ENCODE peak calls at places on chromosomes 13 and 19, in seven cellular contexts. One of them, this sample, is unnamed.

GRCh38 chr13:113110852-113111315 is 5.3 kb downstream of the F7 start:
- DNase-seq in psoas muscle: no peak
- DNase-seq in upper lobe of right lung: no peak
- DNase-seq in testis: no peak
- DNase-seq in CD4-positive, alpha-beta T cell: peak
- DNase-seq in AG04450: no peak
- DNase-seq in thoracic aorta: no peak
- DNase-seq in this sample: no peak

GRCh38 chr19:3479177-3479818 is 1.0 kb downstream of the SMIM24 start:
- DNase-seq in AG04450: no peak
- DNase-seq in psoas muscle: no peak
- DNase-seq in upper lobe of right lung: no peak
- DNase-seq in thoracic aorta: no peak
- DNase-seq in CD4-positive, alpha-beta T cell: no peak
- DNase-seq in testis: peak
- DNase-seq in this sample: no peak

GRCh38 chr19:53903055-53903680 is 5.9 kb upstream of the CACNG7 start:
- DNase-seq in AG04450: no peak
- DNase-seq in testis: peak
- DNase-seq in upper lobe of right lung: no peak
- DNase-seq in CD4-positive, alpha-beta T cell: no peak
- DNase-seq in thoracic aorta: no peak
- DNase-seq in psoas muscle: no peak
- DNase-seq in this sample: no peak

GRCh38 chr13:23741879-23742510 is 147.2 kb downstream of the MIPEP start:
- DNase-seq in testis: no peak
- DNase-seq in AG04450: no peak
- DNase-seq in thoracic aorta: no peak
- DNase-seq in upper lobe of right lung: no peak
- DNase-seq in psoas muscle: no peak
- DNase-seq in CD4-positive, alpha-beta T cell: no peak
- DNase-seq in this sample: no peak

GRCh38 chr13:27918041-27918917 is 1.5 kb upstream of the PDX1 start:
- DNase-seq in upper lobe of right lung: no peak
- DNase-seq in AG04450: no peak
- DNase-seq in CD4-positive, alpha-beta T cell: no peak
- DNase-seq in thoracic aorta: no peak
- DNase-seq in testis: no peak
- DNase-seq in psoas muscle: no peak
- DNase-seq in this sample: no peak

GRCh38 chr13:91946498-91947070 is 548.2 kb downstream of the GPC5 start:
- DNase-seq in CD4-positive, alpha-beta T cell: no peak
- DNase-seq in psoas muscle: no peak
- DNase-seq in thoracic aorta: no peak
- DNase-seq in testis: peak
- DNase-seq in AG04450: no peak
- DNase-seq in upper lobe of right lung: no peak
- DNase-seq in this sample: no peak

GRCh38 chr13:110254751-110255553 is 52.0 kb downstream of the COL4A1 start:
- DNase-seq in thoracic aorta: no peak
- DNase-seq in upper lobe of right lung: no peak
- DNase-seq in CD4-positive, alpha-beta T cell: no peak
- DNase-seq in testis: no peak
- DNase-seq in AG04450: no peak
- DNase-seq in psoas muscle: no peak
- DNase-seq in this sample: no peak

GRCh38 chr13:27379694-27380596 is 44.5 kb upstream of the GTF3A start:
- DNase-seq in thoracic aorta: no peak
- DNase-seq in AG04450: no peak
- DNase-seq in upper lobe of right lung: no peak
- DNase-seq in CD4-positive, alpha-beta T cell: peak
- DNase-seq in psoas muscle: peak
- DNase-seq in testis: peak
- DNase-seq in this sample: peak

GRCh38 chr19:2974342-2974932 is 2.9 kb upstream of the TLE6 start:
- DNase-seq in testis: peak
- DNase-seq in AG04450: no peak
- DNase-seq in upper lobe of right lung: peak
- DNase-seq in CD4-positive, alpha-beta T cell: no peak
- DNase-seq in thoracic aorta: no peak
- DNase-seq in psoas muscle: no peak
- DNase-seq in this sample: peak

GRCh38 chr13:102147353-102147752 is 254.5 kb downstream of the FGF14 start:
- DNase-seq in testis: no peak
- DNase-seq in upper lobe of right lung: no peak
- DNase-seq in thoracic aorta: no peak
- DNase-seq in AG04450: no peak
- DNase-seq in CD4-positive, alpha-beta T cell: no peak
- DNase-seq in psoas muscle: no peak
- DNase-seq in this sample: no peak

GRCh38 chr13:79309690-79310089 is 96.4 kb downstream of the RBM26 start:
- DNase-seq in upper lobe of right lung: no peak
- DNase-seq in CD4-positive, alpha-beta T cell: no peak
- DNase-seq in psoas muscle: no peak
- DNase-seq in AG04450: no peak
- DNase-seq in testis: no peak
- DNase-seq in thoracic aorta: no peak
- DNase-seq in this sample: no peak

GRCh38 chr19:55699221-55699620 is 24.2 kb downstream of the EPN1 start:
- DNase-seq in CD4-positive, alpha-beta T cell: no peak
- DNase-seq in testis: peak
- DNase-seq in psoas muscle: no peak
- DNase-seq in thoracic aorta: no peak
- DNase-seq in AG04450: no peak
- DNase-seq in upper lobe of right lung: no peak
- DNase-seq in this sample: peak

GRCh38 chr13:94660695-94661324 is 51.5 kb downstream of the SOX21 start:
- DNase-seq in CD4-positive, alpha-beta T cell: no peak
- DNase-seq in upper lobe of right lung: no peak
- DNase-seq in psoas muscle: no peak
- DNase-seq in testis: no peak
- DNase-seq in AG04450: no peak
- DNase-seq in thoracic aorta: no peak
- DNase-seq in this sample: no peak

GRCh38 chr19:3066482-3067049 is 4.3 kb upstream of the TLE5 start:
- DNase-seq in CD4-positive, alpha-beta T cell: no peak
- DNase-seq in AG04450: no peak
- DNase-seq in upper lobe of right lung: no peak
- DNase-seq in psoas muscle: no peak
- DNase-seq in testis: no peak
- DNase-seq in thoracic aorta: no peak
- DNase-seq in this sample: no peak

GRCh38 chr19:47518854-47519253 is 4.0 kb upstream of the NAPA start:
- DNase-seq in upper lobe of right lung: no peak
- DNase-seq in testis: no peak
- DNase-seq in psoas muscle: no peak
- DNase-seq in AG04450: no peak
- DNase-seq in CD4-positive, alpha-beta T cell: no peak
- DNase-seq in thoracic aorta: no peak
- DNase-seq in this sample: no peak

GRCh38 chr13:31909889-31910551 is 121.6 kb upstream of the FRY start:
- DNase-seq in upper lobe of right lung: no peak
- DNase-seq in psoas muscle: no peak
- DNase-seq in AG04450: peak
- DNase-seq in testis: peak
- DNase-seq in CD4-positive, alpha-beta T cell: peak
- DNase-seq in thoracic aorta: no peak
- DNase-seq in this sample: no peak

GRCh38 chr13:93328943-93329342 is 102.3 kb downstream of the GPC6 start:
- DNase-seq in CD4-positive, alpha-beta T cell: no peak
- DNase-seq in thoracic aorta: no peak
- DNase-seq in testis: no peak
- DNase-seq in AG04450: no peak
- DNase-seq in upper lobe of right lung: no peak
- DNase-seq in psoas muscle: no peak
- DNase-seq in this sample: no peak

GRCh38 chr19:492091-492531 is 4.2 kb upstream of the MADCAM1 start:
- DNase-seq in testis: no peak
- DNase-seq in AG04450: no peak
- DNase-seq in thoracic aorta: no peak
- DNase-seq in upper lobe of right lung: no peak
- DNase-seq in psoas muscle: peak
- DNase-seq in CD4-positive, alpha-beta T cell: peak
- DNase-seq in this sample: no peak

GRCh38 chr19:35141627-35142401 is 1.2 kb upstream of the FXYD7 start:
- DNase-seq in psoas muscle: no peak
- DNase-seq in AG04450: no peak
- DNase-seq in upper lobe of right lung: no peak
- DNase-seq in CD4-positive, alpha-beta T cell: no peak
- DNase-seq in thoracic aorta: no peak
- DNase-seq in testis: no peak
- DNase-seq in this sample: no peak

GRCh38 chr13:99961634-99962033 is 9.9 kb downstream of the ZIC5 start:
- DNase-seq in psoas muscle: no peak
- DNase-seq in thoracic aorta: no peak
- DNase-seq in upper lobe of right lung: no peak
- DNase-seq in testis: no peak
- DNase-seq in AG04450: no peak
- DNase-seq in CD4-positive, alpha-beta T cell: no peak
- DNase-seq in this sample: no peak

GRCh38 chr19:32308436-32309077 is 36.9 kb upstream of the ZNF507 start:
- DNase-seq in testis: no peak
- DNase-seq in thoracic aorta: no peak
- DNase-seq in upper lobe of right lung: no peak
- DNase-seq in psoas muscle: no peak
- DNase-seq in AG04450: no peak
- DNase-seq in CD4-positive, alpha-beta T cell: no peak
- DNase-seq in this sample: no peak

GRCh38 chr19:3004522-3004921 is 24.6 kb downstream of the TLE2 start:
- DNase-seq in upper lobe of right lung: no peak
- DNase-seq in thoracic aorta: no peak
- DNase-seq in testis: no peak
- DNase-seq in psoas muscle: no peak
- DNase-seq in CD4-positive, alpha-beta T cell: no peak
- DNase-seq in AG04450: no peak
- DNase-seq in this sample: no peak

GRCh38 chr13:25114220-25114619 is 18.3 kb downstream of the PABPC3 start:
- DNase-seq in AG04450: peak
- DNase-seq in upper lobe of right lung: peak
- DNase-seq in CD4-positive, alpha-beta T cell: peak
- DNase-seq in thoracic aorta: no peak
- DNase-seq in psoas muscle: peak
- DNase-seq in testis: peak
- DNase-seq in this sample: no peak

GRCh38 chr13:62337109-62337880 is 921.6 kb upstream of the PCDH20 start:
- DNase-seq in testis: no peak
- DNase-seq in thoracic aorta: no peak
- DNase-seq in upper lobe of right lung: no peak
- DNase-seq in psoas muscle: no peak
- DNase-seq in AG04450: no peak
- DNase-seq in CD4-positive, alpha-beta T cell: no peak
- DNase-seq in this sample: no peak

GRCh38 chr13:97261254-97262015 is 39.3 kb downstream of the MBNL2 start:
- DNase-seq in AG04450: no peak
- DNase-seq in psoas muscle: no peak
- DNase-seq in testis: no peak
- DNase-seq in upper lobe of right lung: no peak
- DNase-seq in CD4-positive, alpha-beta T cell: no peak
- DNase-seq in thoracic aorta: no peak
- DNase-seq in this sample: no peak

GRCh38 chr19:10286803-10287737 is at the start of gene ICAM4:
- DNase-seq in upper lobe of right lung: peak
- DNase-seq in AG04450: no peak
- DNase-seq in psoas muscle: peak
- DNase-seq in testis: peak
- DNase-seq in CD4-positive, alpha-beta T cell: no peak
- DNase-seq in thoracic aorta: no peak
- DNase-seq in this sample: no peak

GRCh38 chr19:9189538-9189937 is 10.8 kb downstream of the OR7D2 start:
- DNase-seq in psoas muscle: no peak
- DNase-seq in thoracic aorta: no peak
- DNase-seq in AG04450: no peak
- DNase-seq in CD4-positive, alpha-beta T cell: no peak
- DNase-seq in upper lobe of right lung: no peak
- DNase-seq in testis: no peak
- DNase-seq in this sample: no peak

DNA sequence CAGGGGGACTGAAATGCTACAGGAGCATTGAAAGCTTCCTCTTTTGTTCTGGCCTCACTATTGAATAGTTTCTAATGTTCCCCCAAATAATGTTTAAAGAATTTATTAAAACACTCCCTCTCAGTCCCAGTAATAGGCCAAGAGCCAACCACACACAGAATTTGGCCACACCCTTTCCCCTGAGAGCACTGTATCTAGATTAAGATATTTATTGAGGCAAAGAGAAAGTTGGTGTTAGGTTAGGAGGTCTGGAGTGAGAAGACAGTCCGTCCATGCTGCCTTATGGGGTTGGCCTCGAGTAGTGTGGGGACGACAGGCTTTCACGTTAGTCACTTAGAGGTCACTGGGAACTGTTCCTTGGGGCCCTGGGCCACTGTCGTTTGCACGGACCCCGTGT is 122.9 kb upstream of the RNF113B start:
- DNase-seq in thoracic aorta: no peak
- DNase-seq in testis: no peak
- DNase-seq in AG04450: no peak
- DNase-seq in psoas muscle: no peak
- DNase-seq in CD4-positive, alpha-beta T cell: no peak
- DNase-seq in upper lobe of right lung: no peak
- DNase-seq in this sample: no peak
- H3K27ac ChIP-seq in thoracic aorta: no peak
- H3K27ac ChIP-seq in testis: no peak
- H3K27ac ChIP-seq in AG04450: no peak
- H3K27ac ChIP-seq in psoas muscle: no peak
- H3K27ac ChIP-seq in CD4-positive, alpha-beta T cell: no peak
- H3K27ac ChIP-seq in upper lobe of right lung: no peak
- H3K27ac ChIP-seq in this sample: peak

GRCh38 chr19:18683955-18684641 is 618 bp downstream of the CRTC1 start:
- DNase-seq in AG04450: no peak
- DNase-seq in thoracic aorta: no peak
- DNase-seq in testis: no peak
- DNase-seq in CD4-positive, alpha-beta T cell: no peak
- DNase-seq in upper lobe of right lung: no peak
- DNase-seq in psoas muscle: no peak
- DNase-seq in this sample: no peak
- H3K27ac ChIP-seq in AG04450: no peak
- H3K27ac ChIP-seq in thoracic aorta: no peak
- H3K27ac ChIP-seq in testis: no peak
- H3K27ac ChIP-seq in CD4-positive, alpha-beta T cell: no peak
- H3K27ac ChIP-seq in upper lobe of right lung: no peak
- H3K27ac ChIP-seq in psoas muscle: peak
- H3K27ac ChIP-seq in this sample: peak

DNA sequence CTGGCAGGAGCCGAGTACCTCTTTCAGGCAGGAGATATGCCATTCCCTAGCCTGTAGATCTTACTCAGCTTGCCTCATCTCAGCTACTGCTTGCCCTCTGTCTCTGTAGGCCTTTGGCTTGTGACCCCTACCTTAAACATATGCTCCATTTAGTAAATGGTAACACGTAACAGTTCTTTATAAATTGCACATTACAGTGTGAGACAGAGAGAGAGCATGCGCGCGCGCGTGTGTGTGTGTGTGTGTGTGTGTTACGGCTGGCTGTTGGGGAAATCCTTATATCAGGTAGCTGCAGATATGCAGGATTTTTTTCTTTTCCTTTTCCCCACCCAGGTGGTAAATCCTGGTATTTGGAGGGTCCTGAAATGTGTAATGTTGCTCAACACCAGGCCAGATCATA is 4.2 kb downstream of the SPINT2 start:
- DNase-seq in upper lobe of right lung: no peak
- DNase-seq in AG04450: no peak
- DNase-seq in psoas muscle: no peak
- DNase-seq in thoracic aorta: no peak
- DNase-seq in CD4-positive, alpha-beta T cell: no peak
- DNase-seq in testis: no peak
- DNase-seq in this sample: no peak
- H3K27ac ChIP-seq in upper lobe of right lung: no peak
- H3K27ac ChIP-seq in AG04450: no peak
- H3K27ac ChIP-seq in psoas muscle: no peak
- H3K27ac ChIP-seq in thoracic aorta: peak
- H3K27ac ChIP-seq in CD4-positive, alpha-beta T cell: no peak
- H3K27ac ChIP-seq in testis: no peak
- H3K27ac ChIP-seq in this sample: peak

GRCh38 chr19:57362997-57363705 is at the start of the genes TRAPPC2B and ZNF547:
- DNase-seq in CD4-positive, alpha-beta T cell: peak
- DNase-seq in AG04450: peak
- DNase-seq in testis: peak
- DNase-seq in upper lobe of right lung: peak
- DNase-seq in thoracic aorta: peak
- DNase-seq in psoas muscle: peak
- DNase-seq in this sample: peak
- H3K27ac ChIP-seq in CD4-positive, alpha-beta T cell: peak
- H3K27ac ChIP-seq in AG04450: peak
- H3K27ac ChIP-seq in testis: peak
- H3K27ac ChIP-seq in upper lobe of right lung: peak
- H3K27ac ChIP-seq in thoracic aorta: peak
- H3K27ac ChIP-seq in psoas muscle: peak
- H3K27ac ChIP-seq in this sample: peak